ENCODE peak calls at places on chromosome 5, in seven cellular contexts. N, J, H, W, B, L and Y are unnamed samples.

GRCh38 chr5:130324953-130325671 is 420.8 kb downstream of the CHSY3 start:
- DNase-seq in W (no peak), H (no peak), B (no peak), L (peak), J (no peak), N (no peak), Y (no peak)

GRCh38 chr5:78320461-78320860 is 26.0 kb upstream of the AP3B1 start:
- DNase-seq in L (peak), J (no peak), B (peak), N (peak), H (no peak), W (peak), Y (peak)

GRCh38 chr5:82597437-82597836 is 319.3 kb upstream of the RPS23 start:
- DNase-seq in J (no peak), B (no peak), L (no peak), W (peak), N (no peak), H (no peak), Y (no peak)

GRCh38 chr5:56717253-56717987 is 97.9 kb upstream of the MAP3K1 start:
- DNase-seq in W (no peak), L (no peak), N (no peak), H (no peak), B (no peak), J (no peak), Y (no peak)

GRCh38 chr5:97923496-97923895 is 740.4 kb upstream of the RIOK2 start:
- DNase-seq in N (no peak), L (no peak), W (no peak), B (no peak), H (no peak), J (no peak), Y (no peak)

GRCh38 chr5:9351535-9351934 is 194.3 kb downstream of the SEMA5A start:
- DNase-seq in L (no peak), N (no peak), B (no peak), H (no peak), J (no peak), W (no peak), Y (no peak)

GRCh38 chr5:95670568-95670967 is 12.2 kb downstream of the SPATA9 start:
- DNase-seq in B (no peak), W (no peak), N (no peak), J (no peak), H (no peak), L (peak), Y (no peak)

GRCh38 chr5:133967715-133968056 is 739 bp downstream of the C5orf15 start:
- DNase-seq in H (no peak), W (peak), J (no peak), N (no peak), B (no peak), L (peak), Y (no peak)

GRCh38 chr5:151870820-151871219 is 53.8 kb downstream of the GLRA1 start:
- DNase-seq in H (no peak), W (peak), N (no peak), L (peak), B (peak), J (peak), Y (no peak)

GRCh38 chr5:138981606-138982005 is 106.5 kb upstream of the LRRTM2 start:
- DNase-seq in N (no peak), L (peak), H (no peak), B (no peak), W (no peak), J (no peak), Y (no peak)

GRCh38 chr5:133635051-133635450 is 22.7 kb upstream of the FSTL4 start:
- DNase-seq in J (peak), N (no peak), L (peak), B (no peak), H (no peak), W (peak), Y (no peak)

GRCh38 chr5:173329370-173330150 is 1.3 kb upstream of the STC2 start:
- DNase-seq in L (peak), J (no peak), N (no peak), B (no peak), H (no peak), W (peak), Y (no peak)

GRCh38 chr5:116137544-116138378 is 52.9 kb downstream of the COMMD10 start:
- DNase-seq in L (peak), B (peak), J (peak), W (peak), N (peak), H (no peak), Y (peak)

GRCh38 chr5:78795757-78796156 is 147.2 kb upstream of the LHFPL2 start:
- DNase-seq in B (no peak), N (no peak), H (no peak), L (peak), J (no peak), W (peak), Y (no peak)